ENCODE peak calls at places on chromosomes 11 and 22, in nine cellular contexts. One of them, this sample, is unnamed.

GRCh38 chr11:100151944-100152343 is 535.1 kb upstream of the ARHGAP42 start:
- DNase-seq in ovary: no peak
- DNase-seq in lower leg skin: no peak
- DNase-seq in epithelial cell of proximal tubule: no peak
- DNase-seq in A549: no peak
- DNase-seq in choroid plexus epithelial cell: peak
- DNase-seq in foreskin fibroblast: no peak
- DNase-seq in GM12865: no peak
- DNase-seq in cardiac fibroblast: no peak
- DNase-seq in this sample: no peak

GRCh38 chr11:69244286-69244685 is 49.7 kb upstream of the MYEOV start:
- DNase-seq in foreskin fibroblast: no peak
- DNase-seq in GM12865: no peak
- DNase-seq in choroid plexus epithelial cell: no peak
- DNase-seq in lower leg skin: no peak
- DNase-seq in epithelial cell of proximal tubule: no peak
- DNase-seq in ovary: no peak
- DNase-seq in cardiac fibroblast: no peak
- DNase-seq in A549: no peak
- DNase-seq in this sample: no peak

GRCh38 chr11:71495286-71496090 is 31.6 kb upstream of the KRTAP5-7 start:
- DNase-seq in A549: no peak
- DNase-seq in cardiac fibroblast: no peak
- DNase-seq in choroid plexus epithelial cell: no peak
- DNase-seq in ovary: no peak
- DNase-seq in foreskin fibroblast: no peak
- DNase-seq in lower leg skin: peak
- DNase-seq in GM12865: no peak
- DNase-seq in epithelial cell of proximal tubule: no peak
- DNase-seq in this sample: no peak

GRCh38 chr22:50074551-50075042 is 10.6 kb downstream of the MLC1 start:
- DNase-seq in foreskin fibroblast: no peak
- DNase-seq in lower leg skin: no peak
- DNase-seq in GM12865: no peak
- DNase-seq in ovary: no peak
- DNase-seq in cardiac fibroblast: no peak
- DNase-seq in epithelial cell of proximal tubule: no peak
- DNase-seq in A549: no peak
- DNase-seq in choroid plexus epithelial cell: peak
- DNase-seq in this sample: no peak

GRCh38 chr11:3109921-3110706 is 52.9 kb upstream of the CARS1 start:
- DNase-seq in cardiac fibroblast: peak
- DNase-seq in choroid plexus epithelial cell: peak
- DNase-seq in A549: peak
- DNase-seq in epithelial cell of proximal tubule: no peak
- DNase-seq in foreskin fibroblast: peak
- DNase-seq in lower leg skin: peak
- DNase-seq in ovary: peak
- DNase-seq in GM12865: peak
- DNase-seq in this sample: peak

GRCh38 chr11:83544871-83545270 is 258.7 kb upstream of the CCDC90B start:
- DNase-seq in foreskin fibroblast: no peak
- DNase-seq in epithelial cell of proximal tubule: no peak
- DNase-seq in cardiac fibroblast: no peak
- DNase-seq in choroid plexus epithelial cell: no peak
- DNase-seq in GM12865: no peak
- DNase-seq in A549: no peak
- DNase-seq in lower leg skin: no peak
- DNase-seq in ovary: peak
- DNase-seq in this sample: no peak

GRCh38 chr11:27443746-27444465 is 28.7 kb downstream of the LGR4 start:
- DNase-seq in A549: no peak
- DNase-seq in GM12865: no peak
- DNase-seq in epithelial cell of proximal tubule: no peak
- DNase-seq in foreskin fibroblast: no peak
- DNase-seq in choroid plexus epithelial cell: no peak
- DNase-seq in lower leg skin: no peak
- DNase-seq in cardiac fibroblast: no peak
- DNase-seq in ovary: no peak
- DNase-seq in this sample: no peak

GRCh38 chr11:97772696-97773095 is 1248.1 kb upstream of the CNTN5 start:
- DNase-seq in A549: no peak
- DNase-seq in lower leg skin: no peak
- DNase-seq in GM12865: no peak
- DNase-seq in foreskin fibroblast: no peak
- DNase-seq in cardiac fibroblast: peak
- DNase-seq in choroid plexus epithelial cell: peak
- DNase-seq in epithelial cell of proximal tubule: no peak
- DNase-seq in ovary: no peak
- DNase-seq in this sample: no peak

GRCh38 chr11:104892723-104893511 is 5.3 kb downstream of the CASP12 start:
- DNase-seq in cardiac fibroblast: peak
- DNase-seq in ovary: no peak
- DNase-seq in foreskin fibroblast: peak
- DNase-seq in GM12865: no peak
- DNase-seq in choroid plexus epithelial cell: peak
- DNase-seq in epithelial cell of proximal tubule: no peak
- DNase-seq in A549: no peak
- DNase-seq in lower leg skin: no peak
- DNase-seq in this sample: no peak

GRCh38 chr22:30875481-30876215 is 92.9 kb downstream of the MORC2 start:
- DNase-seq in cardiac fibroblast: no peak
- DNase-seq in choroid plexus epithelial cell: no peak
- DNase-seq in GM12865: no peak
- DNase-seq in lower leg skin: peak
- DNase-seq in foreskin fibroblast: no peak
- DNase-seq in ovary: no peak
- DNase-seq in epithelial cell of proximal tubule: no peak
- DNase-seq in A549: no peak
- DNase-seq in this sample: no peak

GRCh38 chr11:60389279-60389910 is 6.9 kb upstream of the MS4A14 start:
- DNase-seq in foreskin fibroblast: no peak
- DNase-seq in cardiac fibroblast: no peak
- DNase-seq in A549: no peak
- DNase-seq in GM12865: peak
- DNase-seq in lower leg skin: no peak
- DNase-seq in epithelial cell of proximal tubule: no peak
- DNase-seq in ovary: no peak
- DNase-seq in choroid plexus epithelial cell: no peak
- DNase-seq in this sample: peak

GRCh38 chr11:14350716-14351238 is 8.2 kb downstream of the RRAS2 start:
- DNase-seq in cardiac fibroblast: no peak
- DNase-seq in A549: no peak
- DNase-seq in foreskin fibroblast: peak
- DNase-seq in epithelial cell of proximal tubule: no peak
- DNase-seq in choroid plexus epithelial cell: no peak
- DNase-seq in GM12865: no peak
- DNase-seq in lower leg skin: no peak
- DNase-seq in ovary: no peak
- DNase-seq in this sample: no peak
- TF ChIP-seq CTCF in cardiac fibroblast: no peak
- TF ChIP-seq CTCF in A549: no peak
- TF ChIP-seq CTCF in foreskin fibroblast: no peak
- TF ChIP-seq CTCF in epithelial cell of proximal tubule: no peak
- TF ChIP-seq CTCF in choroid plexus epithelial cell: no peak
- TF ChIP-seq CTCF in GM12865: no peak
- TF ChIP-seq CTCF in lower leg skin: no peak
- TF ChIP-seq CTCF in ovary: no peak
- TF ChIP-seq CTCF in this sample: no peak

DNA sequence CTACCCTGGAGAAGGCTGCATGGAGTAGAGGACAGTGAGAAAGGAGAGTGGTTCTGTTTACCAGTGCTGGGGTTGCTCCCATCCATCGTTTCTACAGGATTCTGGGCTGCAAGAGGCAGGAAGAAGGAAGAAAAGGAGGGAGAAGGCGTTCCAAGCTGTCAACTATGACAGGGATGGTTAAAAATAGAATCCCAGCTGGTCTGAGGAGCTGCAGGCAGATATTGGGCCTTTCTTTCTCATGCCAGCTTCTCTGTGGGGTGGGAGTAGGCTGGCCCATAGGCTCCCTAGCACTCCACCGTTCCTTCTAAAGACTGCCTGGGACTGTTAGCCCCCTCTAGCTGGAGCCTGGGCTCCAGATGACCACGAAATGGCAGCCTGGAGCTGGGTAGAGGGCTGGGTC is 13.6 kb downstream of the CCKBR start:
- DNase-seq in A549: no peak
- DNase-seq in epithelial cell of proximal tubule: no peak
- DNase-seq in GM12865: no peak
- DNase-seq in ovary: no peak
- DNase-seq in lower leg skin: no peak
- DNase-seq in cardiac fibroblast: no peak
- DNase-seq in foreskin fibroblast: no peak
- DNase-seq in choroid plexus epithelial cell: no peak
- DNase-seq in this sample: no peak
- TF ChIP-seq CTCF in A549: no peak
- TF ChIP-seq CTCF in epithelial cell of proximal tubule: no peak
- TF ChIP-seq CTCF in GM12865: no peak
- TF ChIP-seq CTCF in ovary: no peak
- TF ChIP-seq CTCF in lower leg skin: no peak
- TF ChIP-seq CTCF in cardiac fibroblast: no peak
- TF ChIP-seq CTCF in foreskin fibroblast: no peak
- TF ChIP-seq CTCF in choroid plexus epithelial cell: no peak
- TF ChIP-seq CTCF in this sample: no peak

GRCh38 chr11:12410006-12410728 is 32.8 kb downstream of the PARVA start:
- DNase-seq in cardiac fibroblast: peak
- DNase-seq in epithelial cell of proximal tubule: no peak
- DNase-seq in foreskin fibroblast: peak
- DNase-seq in choroid plexus epithelial cell: peak
- DNase-seq in ovary: no peak
- DNase-seq in lower leg skin: peak
- DNase-seq in GM12865: no peak
- DNase-seq in A549: peak
- DNase-seq in this sample: no peak
- TF ChIP-seq CTCF in cardiac fibroblast: peak
- TF ChIP-seq CTCF in epithelial cell of proximal tubule: peak
- TF ChIP-seq CTCF in foreskin fibroblast: peak
- TF ChIP-seq CTCF in choroid plexus epithelial cell: peak
- TF ChIP-seq CTCF in ovary: no peak
- TF ChIP-seq CTCF in lower leg skin: no peak
- TF ChIP-seq CTCF in GM12865: no peak
- TF ChIP-seq CTCF in A549: peak
- TF ChIP-seq CTCF in this sample: no peak

GRCh38 chr11:126280595-126280994 is 2.3 kb upstream of the TIRAP start:
- DNase-seq in epithelial cell of proximal tubule: no peak
- DNase-seq in cardiac fibroblast: no peak
- DNase-seq in choroid plexus epithelial cell: no peak
- DNase-seq in lower leg skin: no peak
- DNase-seq in GM12865: no peak
- DNase-seq in ovary: no peak
- DNase-seq in foreskin fibroblast: no peak
- DNase-seq in A549: no peak
- DNase-seq in this sample: no peak
- TF ChIP-seq CTCF in epithelial cell of proximal tubule: no peak
- TF ChIP-seq CTCF in cardiac fibroblast: no peak
- TF ChIP-seq CTCF in choroid plexus epithelial cell: no peak
- TF ChIP-seq CTCF in lower leg skin: no peak
- TF ChIP-seq CTCF in GM12865: no peak
- TF ChIP-seq CTCF in ovary: no peak
- TF ChIP-seq CTCF in foreskin fibroblast: no peak
- TF ChIP-seq CTCF in A549: no peak
- TF ChIP-seq CTCF in this sample: no peak

GRCh38 chr11:123431619-123432018 is 1.6 kb downstream of the GRAMD1B start:
- DNase-seq in choroid plexus epithelial cell: no peak
- DNase-seq in foreskin fibroblast: peak
- DNase-seq in cardiac fibroblast: no peak
- DNase-seq in ovary: no peak
- DNase-seq in epithelial cell of proximal tubule: no peak
- DNase-seq in GM12865: peak
- DNase-seq in A549: peak
- DNase-seq in lower leg skin: peak
- DNase-seq in this sample: no peak

GRCh38 chr11:123434262-123434661 is 4.2 kb downstream of the GRAMD1B start:
- DNase-seq in choroid plexus epithelial cell: peak
- DNase-seq in foreskin fibroblast: peak
- DNase-seq in GM12865: peak
- DNase-seq in lower leg skin: peak
- DNase-seq in cardiac fibroblast: peak
- DNase-seq in epithelial cell of proximal tubule: no peak
- DNase-seq in ovary: no peak
- DNase-seq in A549: peak
- DNase-seq in this sample: peak

GRCh38 chr11:123437236-123437979 is 7.3 kb downstream of the GRAMD1B start:
- DNase-seq in A549: no peak
- DNase-seq in cardiac fibroblast: no peak
- DNase-seq in epithelial cell of proximal tubule: no peak
- DNase-seq in ovary: no peak
- DNase-seq in GM12865: no peak
- DNase-seq in foreskin fibroblast: no peak
- DNase-seq in lower leg skin: peak
- DNase-seq in choroid plexus epithelial cell: no peak
- DNase-seq in this sample: no peak

GRCh38 chr11:123438191-123438627 is 8.1 kb downstream of the GRAMD1B start:
- DNase-seq in epithelial cell of proximal tubule: no peak
- DNase-seq in foreskin fibroblast: peak
- DNase-seq in A549: no peak
- DNase-seq in choroid plexus epithelial cell: no peak
- DNase-seq in lower leg skin: peak
- DNase-seq in GM12865: no peak
- DNase-seq in ovary: no peak
- DNase-seq in cardiac fibroblast: no peak
- DNase-seq in this sample: no peak

GRCh38 chr11:123434911-123435310 is 4.8 kb downstream of the GRAMD1B start:
- DNase-seq in choroid plexus epithelial cell: no peak
- DNase-seq in lower leg skin: no peak
- DNase-seq in GM12865: no peak
- DNase-seq in foreskin fibroblast: no peak
- DNase-seq in ovary: no peak
- DNase-seq in epithelial cell of proximal tubule: no peak
- DNase-seq in A549: no peak
- DNase-seq in cardiac fibroblast: no peak
- DNase-seq in this sample: no peak
- TF ChIP-seq CTCF in choroid plexus epithelial cell: no peak
- TF ChIP-seq CTCF in lower leg skin: no peak
- TF ChIP-seq CTCF in GM12865: no peak
- TF ChIP-seq CTCF in foreskin fibroblast: no peak
- TF ChIP-seq CTCF in ovary: no peak
- TF ChIP-seq CTCF in epithelial cell of proximal tubule: no peak
- TF ChIP-seq CTCF in A549: no peak
- TF ChIP-seq CTCF in cardiac fibroblast: no peak
- TF ChIP-seq CTCF in this sample: no peak

GRCh38 chr22:36180038-36180880 is 19.7 kb upstream of the APOL3 start:
- DNase-seq in epithelial cell of proximal tubule: no peak
- DNase-seq in foreskin fibroblast: peak
- DNase-seq in cardiac fibroblast: peak
- DNase-seq in A549: peak
- DNase-seq in ovary: peak
- DNase-seq in GM12865: peak
- DNase-seq in lower leg skin: peak
- DNase-seq in choroid plexus epithelial cell: peak
- DNase-seq in this sample: peak
- TF ChIP-seq CTCF in epithelial cell of proximal tubule: peak
- TF ChIP-seq CTCF in foreskin fibroblast: peak
- TF ChIP-seq CTCF in cardiac fibroblast: peak
- TF ChIP-seq CTCF in A549: peak
- TF ChIP-seq CTCF in ovary: peak
- TF ChIP-seq CTCF in GM12865: peak
- TF ChIP-seq CTCF in lower leg skin: no peak
- TF ChIP-seq CTCF in choroid plexus epithelial cell: peak
- TF ChIP-seq CTCF in this sample: peak

GRCh38 chr11:9827700-9828099 is 163.8 kb downstream of the SWAP70 start:
- DNase-seq in epithelial cell of proximal tubule: no peak
- DNase-seq in GM12865: no peak
- DNase-seq in cardiac fibroblast: no peak
- DNase-seq in foreskin fibroblast: no peak
- DNase-seq in lower leg skin: no peak
- DNase-seq in choroid plexus epithelial cell: no peak
- DNase-seq in A549: no peak
- DNase-seq in ovary: no peak
- DNase-seq in this sample: no peak
- TF ChIP-seq CTCF in epithelial cell of proximal tubule: no peak
- TF ChIP-seq CTCF in GM12865: no peak
- TF ChIP-seq CTCF in cardiac fibroblast: no peak
- TF ChIP-seq CTCF in foreskin fibroblast: no peak
- TF ChIP-seq CTCF in lower leg skin: no peak
- TF ChIP-seq CTCF in choroid plexus epithelial cell: no peak
- TF ChIP-seq CTCF in A549: no peak
- TF ChIP-seq CTCF in ovary: no peak
- TF ChIP-seq CTCF in this sample: no peak

This sample was measured in GM13977.